ENCODE peak calls at places on chromosomes 6 and 20, in nine cellular contexts. U, F, E, Y, X, M, Q, W and O are unnamed samples.

GRCh38 chr20:33575302-33575701 is 85.4 kb downstream of the CBFA2T2 start:
- DNase-seq in U (no peak), F (no peak), E (no peak), Y (no peak), X (no peak), M (no peak), Q (peak), W (no peak), O (no peak)

GRCh38 chr6:83514877-83515466 is 2.6 kb downstream of the PRSS35 start:
- DNase-seq in U (peak), F (peak), E (peak), Y (peak), X (no peak), M (peak), Q (peak), W (no peak), O (peak)

GRCh38 chr6:169212897-169213813 is 40.5 kb downstream of the THBS2 start:
- DNase-seq in U (peak), F (peak), E (peak), Y (peak), X (peak), M (peak), Q (peak), W (peak), O (peak)

GRCh38 chr6:4805553-4806307 is 29.5 kb downstream of the CDYL start:
- DNase-seq in U (no peak), F (peak), E (peak), Y (peak), X (peak), M (no peak), Q (peak), W (no peak), O (peak)

GRCh38 chr20:50320005-50320909 is 129.6 kb downstream of the CEBPB start:
- DNase-seq in U (no peak), F (no peak), E (no peak), Y (no peak), X (no peak), M (no peak), Q (no peak), W (no peak), O (peak)

GRCh38 chr6:25732468-25733198 is 21.9 kb upstream of the SLC17A4 start:
- DNase-seq in U (no peak), F (no peak), E (no peak), Y (no peak), X (no peak), M (no peak), Q (no peak), W (no peak), O (no peak)

GRCh38 chr20:63025534-63026331 is 19.0 kb upstream of the BHLHE23 start:
- DNase-seq in U (no peak), F (peak), E (peak), Y (peak), X (peak), M (no peak), Q (peak), W (no peak), O (peak)

GRCh38 chr20:34062651-34063482 is 49.2 kb downstream of the EIF2S2 start:
- DNase-seq in U (no peak), F (peak), E (peak), Y (no peak), X (no peak), M (no peak), Q (peak), W (no peak), O (peak)

GRCh38 chr20:15494841-15495240 is 1078.4 kb downstream of the KIF16B start:
- DNase-seq in U (no peak), F (no peak), E (no peak), Y (no peak), X (no peak), M (no peak), Q (no peak), W (no peak), O (no peak)

GRCh38 chr20:15496501-15497039 is 1076.7 kb downstream of the KIF16B start:
- DNase-seq in U (no peak), F (no peak), E (no peak), Y (peak), X (no peak), M (no peak), Q (no peak), W (no peak), O (no peak)

GRCh38 chr20:15487030-15487429 is 1086.2 kb downstream of the KIF16B start:
- DNase-seq in U (no peak), F (no peak), E (peak), Y (peak), X (no peak), M (no peak), Q (no peak), W (no peak), O (no peak)

GRCh38 chr20:15487682-15488081 is 1085.6 kb downstream of the KIF16B start:
- DNase-seq in U (no peak), F (no peak), E (no peak), Y (no peak), X (no peak), M (no peak), Q (no peak), W (no peak), O (no peak)

DNA sequence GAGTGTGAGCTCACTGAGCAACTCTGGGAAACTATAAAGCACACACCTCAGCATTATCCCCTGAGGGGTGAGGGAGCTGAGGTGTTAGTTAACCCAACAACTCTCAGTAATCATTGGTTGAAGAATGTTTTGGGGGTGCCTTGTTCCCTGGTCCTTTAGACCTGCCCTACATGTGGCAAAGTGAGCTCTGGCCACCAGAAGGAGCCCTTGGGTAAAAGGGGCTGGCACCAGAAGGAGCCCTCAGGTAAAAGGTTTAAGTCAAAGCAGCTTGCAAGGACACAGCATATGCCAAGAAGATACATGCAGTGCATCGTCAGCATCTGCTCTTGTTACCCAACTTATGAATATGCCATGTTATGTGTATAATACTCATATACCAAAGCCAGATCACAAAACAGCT is 1081.7 kb downstream of the KIF16B start:
- DNase-seq in U (no peak), F (peak), E (no peak), Y (peak), X (no peak), M (no peak), Q (no peak), W (no peak), O (peak)
- TF ChIP-seq CTCF in U (peak), F (peak), E (no peak), Y (peak), X (no peak), M (peak), Q (no peak), W (no peak), O (peak)

DNA sequence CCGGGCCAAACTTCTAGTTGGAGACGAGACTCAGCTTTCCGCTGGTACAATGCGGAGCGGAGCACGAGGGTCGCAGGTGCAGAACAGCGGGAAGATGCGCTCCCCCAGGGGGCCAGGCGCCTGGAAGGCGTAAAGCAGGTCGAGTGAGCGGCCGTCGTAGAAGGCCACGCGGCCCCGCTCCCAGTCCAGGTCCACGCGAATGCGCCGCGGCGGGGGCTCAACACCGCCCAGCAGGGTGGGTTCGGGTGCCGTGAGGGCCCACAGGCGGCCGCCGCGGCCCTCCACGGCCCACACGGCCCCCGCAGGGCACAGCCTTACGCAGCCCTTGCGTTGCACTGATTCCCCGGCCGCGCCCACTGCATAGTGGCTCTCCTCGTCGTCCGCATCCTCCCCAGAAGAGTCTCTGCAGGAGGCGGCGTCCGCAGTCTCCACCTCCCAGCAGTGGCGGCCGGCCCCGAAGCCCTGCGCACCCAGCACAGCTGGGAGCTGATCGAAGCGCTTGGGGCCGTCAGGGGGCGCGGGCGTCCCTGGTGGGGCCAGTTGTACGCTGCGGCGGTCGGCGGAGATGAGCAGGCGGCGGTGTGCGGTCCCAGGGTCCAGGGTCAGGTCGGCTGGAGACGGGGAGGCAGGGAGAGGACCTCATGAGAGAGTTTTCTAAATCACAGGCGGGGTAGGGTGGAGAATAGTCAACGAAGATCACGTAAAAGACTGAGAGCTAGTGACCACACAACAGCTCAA is 4.3 kb downstream of the PPP1R11 start:
- DNase-seq in U (no peak), F (no peak), E (peak), Y (no peak), X (peak), M (no peak), Q (peak), W (no peak), O (no peak)
- TF ChIP-seq CTCF in U (peak), F (no peak), E (no peak), Y (no peak), X (no peak), M (no peak), Q (peak), W (no peak), O (no peak)

GRCh38 chr6:97068211-97068610 is 143.7 kb downstream of the KLHL32 start:
- DNase-seq in U (peak), F (peak), E (peak), Y (peak), X (no peak), M (no peak), Q (peak), W (no peak), O (peak)
- TF ChIP-seq CTCF in U (peak), F (no peak), E (peak), Y (peak), X (peak), M (peak), Q (peak), W (no peak), O (peak)

GRCh38 chr6:156659317-156660198 is 117.6 kb upstream of the ARID1B start:
- DNase-seq in U (no peak), F (no peak), E (no peak), Y (no peak), X (no peak), M (no peak), Q (no peak), W (no peak), O (no peak)
- TF ChIP-seq CTCF in U (peak), F (no peak), E (no peak), Y (no peak), X (no peak), M (no peak), Q (no peak), W (no peak), O (no peak)

DNA sequence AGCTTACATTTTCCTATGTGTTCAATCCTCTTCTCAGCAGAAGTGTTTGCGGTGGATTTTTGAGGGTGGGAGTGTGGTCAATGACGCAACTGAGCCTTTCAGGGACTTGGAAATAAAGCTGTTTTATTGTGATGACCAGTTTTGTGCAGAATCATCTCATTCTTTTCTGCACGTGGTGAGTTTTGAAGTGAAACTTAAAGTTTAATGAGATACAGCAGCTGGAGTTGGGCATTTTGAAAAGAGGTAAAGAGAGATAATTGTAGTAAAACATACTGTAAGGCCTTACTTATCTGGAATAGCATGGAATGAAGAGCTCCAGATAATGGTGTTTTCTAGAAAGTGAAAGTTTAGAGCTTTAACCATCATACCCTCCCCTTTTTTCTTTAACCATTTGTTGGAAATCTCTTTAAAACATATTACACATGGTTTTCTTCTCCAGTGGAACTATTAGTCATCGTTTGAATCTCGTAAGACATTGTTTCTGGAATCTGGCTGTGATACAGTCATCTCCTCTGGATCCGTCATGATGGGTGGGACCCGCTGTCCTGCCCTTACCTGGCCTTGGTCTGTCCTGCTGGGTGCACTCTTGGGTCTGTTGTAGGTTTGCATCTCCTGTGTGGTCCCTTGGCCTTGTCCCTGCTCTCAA is 29.6 kb downstream of the UST start:
- DNase-seq in U (peak), F (peak), E (peak), Y (peak), X (no peak), M (no peak), Q (peak), W (no peak), O (peak)
- TF ChIP-seq CTCF in U (no peak), F (no peak), E (no peak), Y (no peak), X (no peak), M (no peak), Q (no peak), W (no peak), O (no peak)